ENCODE peak calls at places on chromosome 6, in five cellular contexts. V, D, X, T and H are unnamed samples.

GRCh38 chr6:2733324-2733723 is 17.4 kb downstream of the MYLK4 start:
- DNase-seq in V (no peak), T (peak; percentile 64), X (no peak), D (peak; percentile 23), H (no peak)

GRCh38 chr6:108589244-108589730 is 28.6 kb downstream of the FOXO3 start:
- DNase-seq in X (no peak), V (peak; percentile 90), D (no peak), T (peak; percentile 66), H (no peak)

GRCh38 chr6:93417421-93417996 is 1.9 kb downstream of the EPHA7 start:
- DNase-seq in T (no peak), V (peak; percentile 8), D (no peak), X (no peak), H (no peak)

GRCh38 chr6:72084992-72085569 is 198.7 kb downstream of the RIMS1 start:
- DNase-seq in V (peak; percentile 47), D (no peak), T (no peak), X (no peak), H (no peak)

GRCh38 chr6:89941031-89941775 is 46.9 kb downstream of the GJA10 start:
- DNase-seq in V (no peak), T (no peak), D (no peak), X (no peak), H (no peak)

GRCh38 chr6:108736832-108737231 is 111.4 kb upstream of the ARMC2 start:
- DNase-seq in D (no peak), T (peak; percentile 96), V (peak; percentile 87), X (peak; percentile 45), H (no peak)

GRCh38 chr6:36423101-36423824 is 19.4 kb downstream of the PXT1 start:
- DNase-seq in V (peak; percentile 99), X (peak; percentile 73), T (peak; percentile 98), D (peak; percentile 97), H (peak; percentile 98)

GRCh38 chr6:31940256-31940664 is 5.6 kb upstream of the CFB start:
- DNase-seq in D (no peak), X (no peak), V (no peak), T (peak; percentile 45), H (no peak)

GRCh38 chr6:107458687-107459282 is 579 bp downstream of the PDSS2 start:
- DNase-seq in D (no peak), T (no peak), V (peak; percentile 29), X (peak; percentile 10), H (peak; percentile 3)

GRCh38 chr6:3518356-3518841 is 61.5 kb upstream of the SLC22A23 start:
- DNase-seq in D (no peak), V (peak; percentile 63), X (no peak), T (peak; percentile 74), H (no peak)

GRCh38 chr6:69813508-69813907 is 16.7 kb upstream of the LMBRD1 start:
- DNase-seq in T (peak; percentile 4), D (no peak), V (no peak), X (no peak), H (no peak)

GRCh38 chr6:135372758-135373157 is 124.8 kb downstream of the AHI1 start:
- DNase-seq in T (peak; percentile 4), D (no peak), X (no peak), V (no peak), H (no peak)

GRCh38 chr6:89209457-89209856 is 7.7 kb downstream of the GABRR1 start:
- DNase-seq in D (no peak), T (peak; percentile 30), X (no peak), V (no peak), H (no peak)

GRCh38 chr6:168273483-168274045 is 46.0 kb downstream of the DACT2 start:
- DNase-seq in T (no peak), X (no peak), V (no peak), D (no peak), H (no peak)

GRCh38 chr6:17470209-17470952 is 77.0 kb downstream of the CAP2 start:
- DNase-seq in T (no peak), V (no peak), X (no peak), D (no peak), H (no peak)

GRCh38 chr6:143806282-143807102 is 36.6 kb upstream of the LTV1 start:
- DNase-seq in V (peak; percentile 60), T (peak; percentile 74), D (peak; percentile 83), X (no peak), H (no peak)

GRCh38 chr6:75532521-75532920 is 38.9 kb upstream of the FILIP1 start:
- DNase-seq in D (no peak), X (no peak), V (no peak), T (peak; percentile 11), H (no peak)

GRCh38 chr6:112337209-112337638 is 9.9 kb upstream of the RFPL4B start:
- DNase-seq in V (peak; percentile 91), D (no peak), T (peak; percentile 79), X (peak; percentile 25), H (no peak)

GRCh38 chr6:63804381-63804956 is 168.9 kb downstream of the PHF3 start:
- DNase-seq in T (peak; percentile 97), X (no peak), D (no peak), V (peak; percentile 55), H (no peak)

GRCh38 chr6:112571486-112571885 is 224.4 kb downstream of the RFPL4B start:
- DNase-seq in T (no peak), X (no peak), D (no peak), V (no peak), H (no peak)

GRCh38 chr6:157288575-157288974 is 34.7 kb downstream of the TMEM242 start:
- DNase-seq in D (no peak), T (no peak), X (no peak), V (no peak), H (no peak)

GRCh38 chr6:158894192-158894591 is 75.0 kb upstream of the EZR start:
- DNase-seq in D (no peak), T (peak; percentile 88), V (peak; percentile 51), X (no peak), H (no peak)

GRCh38 chr6:8219352-8219943 is 117.1 kb upstream of the EEF1E1 start:
- DNase-seq in V (peak; percentile 76), T (peak; percentile 56), D (peak; percentile 2), X (no peak), H (peak; percentile 8)

GRCh38 chr6:94478178-94479140 is 1059.1 kb upstream of the EPHA7 start:
- DNase-seq in T (no peak), X (no peak), D (no peak), V (no peak), H (no peak)

GRCh38 chr6:21846541-21847451 is 253.2 kb downstream of the SOX4 start:
- DNase-seq in X (no peak), V (peak; percentile 96), D (no peak), T (peak; percentile 26), H (no peak)